ENCODE peak calls at places on chromosome 4, in five cellular contexts. One of them, this sample, is unnamed.
A peak's percentile ranks its signal among the peaks of the same experiment; 100 is the strongest.

GRCh38 chr4:7857993-7858392 is 81.7 kb downstream of the AFAP1 start:
- DNase-seq in activated CD4-positive, alpha-beta T cell treated with anti-CD3 and anti-CD28 coated beads, Interleukin-2, amount 10 ng/mL, durations not matched to agents 7 days and 5 days: no peak
- DNase-seq in GM04504: no peak
- DNase-seq in EH: no peak
- DNase-seq in T-cell: no peak
- DNase-seq in this sample: no peak

GRCh38 chr4:29708473-29708872 is 1011.7 kb upstream of the PCDH7 start:
- DNase-seq in activated CD4-positive, alpha-beta T cell treated with anti-CD3 and anti-CD28 coated beads, Interleukin-2, amount 10 ng/mL, durations not matched to agents 7 days and 5 days: no peak
- DNase-seq in GM04504: no peak
- DNase-seq in EH: peak; percentile 57
- DNase-seq in T-cell: no peak
- DNase-seq in this sample: no peak

GRCh38 chr4:180217070-180217469 is 2026.1 kb upstream of the TENM3 start:
- DNase-seq in activated CD4-positive, alpha-beta T cell treated with anti-CD3 and anti-CD28 coated beads, Interleukin-2, amount 10 ng/mL, durations not matched to agents 7 days and 5 days: no peak
- DNase-seq in GM04504: no peak
- DNase-seq in EH: no peak
- DNase-seq in T-cell: no peak
- DNase-seq in this sample: no peak

GRCh38 chr4:2334826-2335728 is 73.2 kb upstream of the MXD4 start:
- DNase-seq in activated CD4-positive, alpha-beta T cell treated with anti-CD3 and anti-CD28 coated beads, Interleukin-2, amount 10 ng/mL, durations not matched to agents 7 days and 5 days: no peak
- DNase-seq in GM04504: no peak
- DNase-seq in EH: no peak
- DNase-seq in T-cell: no peak
- DNase-seq in this sample: no peak

GRCh38 chr4:154622598-154622997 is 10.1 kb upstream of the FGG start:
- DNase-seq in activated CD4-positive, alpha-beta T cell treated with anti-CD3 and anti-CD28 coated beads, Interleukin-2, amount 10 ng/mL, durations not matched to agents 7 days and 5 days: peak; percentile 57
- DNase-seq in GM04504: no peak
- DNase-seq in EH: peak; percentile 34
- DNase-seq in T-cell: no peak
- DNase-seq in this sample: no peak

GRCh38 chr4:41506071-41506470 is 31.9 kb upstream of the LIMCH1 start:
- DNase-seq in activated CD4-positive, alpha-beta T cell treated with anti-CD3 and anti-CD28 coated beads, Interleukin-2, amount 10 ng/mL, durations not matched to agents 7 days and 5 days: no peak
- DNase-seq in GM04504: peak; percentile 12
- DNase-seq in EH: peak; percentile 95
- DNase-seq in T-cell: no peak
- DNase-seq in this sample: no peak

GRCh38 chr4:4593596-4593995 is 51.7 kb upstream of the STX18 start:
- DNase-seq in activated CD4-positive, alpha-beta T cell treated with anti-CD3 and anti-CD28 coated beads, Interleukin-2, amount 10 ng/mL, durations not matched to agents 7 days and 5 days: no peak
- DNase-seq in GM04504: no peak
- DNase-seq in EH: no peak
- DNase-seq in T-cell: no peak
- DNase-seq in this sample: no peak

GRCh38 chr4:145898926-145899531 is 39.6 kb downstream of the ZNF827 start:
- DNase-seq in activated CD4-positive, alpha-beta T cell treated with anti-CD3 and anti-CD28 coated beads, Interleukin-2, amount 10 ng/mL, durations not matched to agents 7 days and 5 days: no peak
- DNase-seq in GM04504: no peak
- DNase-seq in EH: no peak
- DNase-seq in T-cell: no peak
- DNase-seq in this sample: no peak

GRCh38 chr4:16079046-16079445 is 4.8 kb downstream of the PROM1 start:
- DNase-seq in activated CD4-positive, alpha-beta T cell treated with anti-CD3 and anti-CD28 coated beads, Interleukin-2, amount 10 ng/mL, durations not matched to agents 7 days and 5 days: no peak
- DNase-seq in GM04504: no peak
- DNase-seq in EH: no peak
- DNase-seq in T-cell: no peak
- DNase-seq in this sample: no peak

GRCh38 chr4:15003891-15004700 is 1.8 kb downstream of the CPEB2 start:
- DNase-seq in activated CD4-positive, alpha-beta T cell treated with anti-CD3 and anti-CD28 coated beads, Interleukin-2, amount 10 ng/mL, durations not matched to agents 7 days and 5 days: peak; percentile 42
- DNase-seq in GM04504: no peak
- DNase-seq in EH: peak; percentile 32
- DNase-seq in T-cell: peak; percentile 43
- DNase-seq in this sample: peak; percentile 43

GRCh38 chr4:3317656-3318211 is 24.9 kb downstream of the RGS12 start:
- DNase-seq in activated CD4-positive, alpha-beta T cell treated with anti-CD3 and anti-CD28 coated beads, Interleukin-2, amount 10 ng/mL, durations not matched to agents 7 days and 5 days: no peak
- DNase-seq in GM04504: no peak
- DNase-seq in EH: no peak
- DNase-seq in T-cell: no peak
- DNase-seq in this sample: no peak

GRCh38 chr4:138919094-138919936 is 96.3 kb upstream of the NOCT start:
- DNase-seq in activated CD4-positive, alpha-beta T cell treated with anti-CD3 and anti-CD28 coated beads, Interleukin-2, amount 10 ng/mL, durations not matched to agents 7 days and 5 days: peak; percentile 46
- DNase-seq in GM04504: peak; percentile 45
- DNase-seq in EH: peak; percentile 83
- DNase-seq in T-cell: peak; percentile 28
- DNase-seq in this sample: no peak

GRCh38 chr4:76952631-76953587 is 3.4 kb downstream of the SEPTIN11 start:
- DNase-seq in activated CD4-positive, alpha-beta T cell treated with anti-CD3 and anti-CD28 coated beads, Interleukin-2, amount 10 ng/mL, durations not matched to agents 7 days and 5 days: no peak
- DNase-seq in GM04504: no peak
- DNase-seq in EH: no peak
- DNase-seq in T-cell: no peak
- DNase-seq in this sample: no peak

GRCh38 chr4:1285790-1286553 is 3.7 kb upstream of the MAEA start:
- DNase-seq in activated CD4-positive, alpha-beta T cell treated with anti-CD3 and anti-CD28 coated beads, Interleukin-2, amount 10 ng/mL, durations not matched to agents 7 days and 5 days: peak; percentile 55
- DNase-seq in GM04504: no peak
- DNase-seq in EH: peak; percentile 41
- DNase-seq in T-cell: peak; percentile 32
- DNase-seq in this sample: no peak

GRCh38 chr4:27218013-27218412 is 357.4 kb downstream of the STIM2 start:
- DNase-seq in activated CD4-positive, alpha-beta T cell treated with anti-CD3 and anti-CD28 coated beads, Interleukin-2, amount 10 ng/mL, durations not matched to agents 7 days and 5 days: no peak
- DNase-seq in GM04504: no peak
- DNase-seq in EH: peak; percentile 54
- DNase-seq in T-cell: no peak
- DNase-seq in this sample: no peak

GRCh38 chr4:1290165-1290977 is 680 bp downstream of the MAEA start:
- DNase-seq in activated CD4-positive, alpha-beta T cell treated with anti-CD3 and anti-CD28 coated beads, Interleukin-2, amount 10 ng/mL, durations not matched to agents 7 days and 5 days: peak; percentile 37
- DNase-seq in GM04504: no peak
- DNase-seq in EH: peak; percentile 25
- DNase-seq in T-cell: no peak
- DNase-seq in this sample: no peak

GRCh38 chr4:2482693-2483092 is 13.8 kb downstream of the RNF4 start:
- DNase-seq in activated CD4-positive, alpha-beta T cell treated with anti-CD3 and anti-CD28 coated beads, Interleukin-2, amount 10 ng/mL, durations not matched to agents 7 days and 5 days: peak; percentile 18
- DNase-seq in GM04504: no peak
- DNase-seq in EH: peak; percentile 65
- DNase-seq in T-cell: no peak
- DNase-seq in this sample: no peak

This sample was measured in activated T-helper 9 cell treated with anti-CD3 and anti-CD28 coated beads, Interleukin-2, amount 50 U/mL, for 16 hours.